ENCODE peak calls at places on chromosomes 2 and 18, in eight cellular contexts. F is stimulated activated CD4-positive, alpha-beta T cell treated with anti-CD3 and anti-CD28 coated beads, Interleukin-4, amount 100 ng/mL, for 4 hours; W is left colon; N is bronchial epithelial cell; U is NCI-H510A; G is NCI-H2029; A is NCI-H146; E is CD8-positive, alpha-beta memory T cell. Q is an unnamed sample.

GRCh38 chr2:120949027-120949956 is 213.6 kb downstream of the GLI2 start:
- DNase-seq in F (no peak), W (no peak), N (no peak), U (peak; percentile 64), G (peak; percentile 43), A (no peak), E (no peak), Q (no peak)

GRCh38 chr2:109247340-109247739 is 118.3 kb downstream of the SH3RF3 start:
- DNase-seq in F (no peak), W (peak; percentile 41), N (no peak), U (peak; percentile 47), G (peak; percentile 61), A (no peak), E (no peak), Q (no peak)

GRCh38 chr18:48027401-48027931 is 97.0 kb upstream of the SMAD2 start:
- DNase-seq in F (no peak), W (peak; percentile 18), N (no peak), U (no peak), G (no peak), A (no peak), E (no peak), Q (no peak)

GRCh38 chr18:8752329-8752728 is 47.0 kb downstream of the MTCL1 start:
- DNase-seq in F (no peak), W (no peak), N (no peak), U (no peak), G (no peak), A (no peak), E (no peak), Q (no peak)

GRCh38 chr2:207711750-207712487 is 479 bp downstream of the CCNYL1 start:
- DNase-seq in F (peak; percentile 42), W (peak; percentile 53), N (no peak), U (peak; percentile 53), G (no peak), A (peak; percentile 43), E (peak; percentile 35), Q (peak; percentile 28)

GRCh38 chr2:18536100-18536499 is 24.4 kb downstream of the RDH14 start:
- DNase-seq in F (no peak), W (no peak), N (peak; percentile 97), U (peak; percentile 21), G (no peak), A (no peak), E (no peak), Q (no peak)

GRCh38 chr2:47232738-47233415 is 77.8 kb upstream of the STPG4 start:
- DNase-seq in F (no peak), W (no peak), N (no peak), U (peak; percentile 59), G (peak; percentile 28), A (peak; percentile 74), E (no peak), Q (no peak)

GRCh38 chr2:144596074-144596871 is 76.4 kb upstream of the ZEB2 start:
- DNase-seq in F (no peak), W (no peak), N (peak; percentile 76), U (peak; percentile 11), G (peak; percentile 2), A (no peak), E (no peak), Q (no peak)

GRCh38 chr2:133732982-133733670 is 164.9 kb upstream of the NCKAP5 start:
- DNase-seq in F (no peak), W (no peak), N (no peak), U (no peak), G (no peak), A (no peak), E (no peak), Q (no peak)

GRCh38 chr2:174014699-174015070 is 49.5 kb upstream of the SP3 start:
- DNase-seq in F (no peak), W (no peak), N (no peak), U (peak; percentile 39), G (peak; percentile 82), A (peak; percentile 0), E (no peak), Q (no peak)